ENCODE peak calls at places on chromosome 22, in nine cellular contexts. U is dorsolateral prefrontal cortex, Q is coronary artery, E is AG04449, T is upper lobe of left lung, M is heart right ventricle, W is tibial artery, K is cardiac fibroblast, R is HFF-Myc. S is an unnamed sample.

GRCh38 chr22:49021926-49022815 is 805.5 kb downstream of the BRD1 start:
- DNase-seq in U (peak), Q (peak), E (no peak), T (peak), M (no peak), W (peak), K (no peak), R (no peak), S (no peak)

GRCh38 chr22:45318168-45318557 is 8.4 kb downstream of the FAM118A start:
- DNase-seq in U (no peak), Q (peak), E (peak), T (no peak), M (peak), W (peak), K (peak), R (peak), S (no peak)

GRCh38 chr22:35480143-35480542 is 60.5 kb upstream of the RASD2 start:
- DNase-seq in U (no peak), Q (no peak), E (no peak), T (no peak), M (no peak), W (peak), K (no peak), R (no peak), S (no peak)

GRCh38 chr22:22857607-22858558 is 29.7 kb upstream of the IGLL5 start:
- DNase-seq in U (no peak), Q (no peak), E (no peak), T (no peak), M (no peak), W (no peak), K (no peak), R (no peak), S (no peak)

GRCh38 chr22:25023879-25024278 is 71.4 kb downstream of the KIAA1671 start:
- DNase-seq in U (no peak), Q (no peak), E (no peak), T (no peak), M (no peak), W (no peak), K (no peak), R (no peak), S (no peak)

GRCh38 chr22:37733625-37734401 is 37.0 kb downstream of the TRIOBP start:
- DNase-seq in U (no peak), Q (no peak), E (no peak), T (no peak), M (no peak), W (no peak), K (no peak), R (no peak), S (no peak)

GRCh38 chr22:41939981-41940852 is 6.7 kb downstream of the CENPM start:
- DNase-seq in U (no peak), Q (no peak), E (no peak), T (no peak), M (no peak), W (no peak), K (no peak), R (no peak), S (no peak)

GRCh38 chr22:19527321-19527721 is 3.1 kb upstream of the CLDN5 start:
- DNase-seq in U (no peak), Q (no peak), E (no peak), T (no peak), M (no peak), W (peak), K (no peak), R (no peak), S (no peak)

GRCh38 chr22:36048911-36049677 is 20.5 kb upstream of the RBFOX2 start:
- DNase-seq in U (no peak), Q (no peak), E (no peak), T (no peak), M (no peak), W (no peak), K (peak), R (no peak), S (no peak)

GRCh38 chr22:30906946-30907345 is 61.6 kb downstream of the MORC2 start:
- DNase-seq in U (no peak), Q (no peak), E (no peak), T (no peak), M (no peak), W (peak), K (no peak), R (no peak), S (peak)

GRCh38 chr22:32818446-32819115 is 17.1 kb downstream of the TIMP3 start:
- DNase-seq in U (no peak), Q (no peak), E (no peak), T (no peak), M (no peak), W (peak), K (no peak), R (no peak), S (no peak)

GRCh38 chr22:17119481-17120202 is 1.5 kb downstream of the TMEM121B start:
- DNase-seq in U (peak), Q (no peak), E (no peak), T (peak), M (no peak), W (no peak), K (peak), R (no peak), S (no peak)

GRCh38 chr22:49933236-49933921 is 14.9 kb downstream of the CRELD2 start:
- DNase-seq in U (peak), Q (no peak), E (no peak), T (peak), M (no peak), W (no peak), K (no peak), R (no peak), S (no peak)

GRCh38 chr22:33000342-33001280 is 57.6 kb downstream of the SYN3 start:
- DNase-seq in U (no peak), Q (no peak), E (no peak), T (peak), M (peak), W (no peak), K (peak), R (peak), S (peak)

GRCh38 chr22:47124451-47124881 is 362.0 kb downstream of the TBC1D22A start:
- DNase-seq in U (peak), Q (no peak), E (no peak), T (no peak), M (no peak), W (no peak), K (no peak), R (no peak), S (no peak)

GRCh38 chr22:28885939-28886338 is 2.6 kb downstream of the ZNRF3 start:
- DNase-seq in U (no peak), Q (no peak), E (no peak), T (no peak), M (no peak), W (no peak), K (no peak), R (no peak), S (no peak)
- TF ChIP-seq CTCF in U (no peak), Q (no peak), E (no peak), T (no peak), M (no peak), W (no peak), K (no peak), R (no peak), S (no peak)

DNA sequence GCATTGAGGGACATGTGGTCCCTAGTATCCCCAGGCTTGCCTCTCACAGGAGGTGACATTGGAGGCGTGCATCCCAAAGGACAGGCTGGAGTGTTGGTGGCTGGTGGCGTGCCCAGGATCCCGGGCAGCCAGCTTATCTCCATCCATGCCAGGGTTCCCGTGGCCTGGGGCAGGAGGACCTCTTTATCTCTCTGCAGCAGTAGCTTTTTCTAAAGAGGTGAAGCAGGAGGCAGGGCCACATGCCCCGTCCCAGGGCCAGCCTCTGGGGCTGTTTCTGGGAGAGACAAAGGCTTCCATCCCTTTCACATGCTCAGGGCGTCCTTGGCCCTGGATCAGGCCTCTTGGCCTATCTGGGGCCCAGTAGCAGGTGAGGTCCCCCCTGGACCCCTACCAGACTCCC is 19.7 kb downstream of the PARVG start:
- DNase-seq in U (no peak), Q (no peak), E (no peak), T (no peak), M (no peak), W (no peak), K (no peak), R (no peak), S (no peak)
- TF ChIP-seq CTCF in U (no peak), Q (no peak), E (no peak), T (no peak), M (no peak), W (no peak), K (no peak), R (no peak), S (no peak)

GRCh38 chr22:39517470-39517869 is 2.9 kb upstream of the ATF4 start:
- DNase-seq in U (no peak), Q (no peak), E (no peak), T (no peak), M (no peak), W (no peak), K (no peak), R (no peak), S (no peak)

GRCh38 chr22:39513791-39514190 is 6.6 kb upstream of the ATF4 start:
- DNase-seq in U (no peak), Q (no peak), E (no peak), T (no peak), M (no peak), W (no peak), K (no peak), R (no peak), S (no peak)

GRCh38 chr22:39512026-39512425 is 8.3 kb upstream of the ATF4 start:
- DNase-seq in U (no peak), Q (no peak), E (no peak), T (no peak), M (no peak), W (no peak), K (no peak), R (no peak), S (no peak)

GRCh38 chr22:39515266-39516050 is 4.9 kb upstream of the ATF4 start:
- DNase-seq in U (no peak), Q (peak), E (no peak), T (no peak), M (no peak), W (no peak), K (no peak), R (no peak), S (no peak)

GRCh38 chr22:39514373-39514973 is 5.9 kb upstream of the ATF4 start:
- DNase-seq in U (no peak), Q (peak), E (no peak), T (no peak), M (peak), W (no peak), K (peak), R (no peak), S (no peak)
- TF ChIP-seq CTCF in U (peak), Q (peak), E (peak), T (peak), M (peak), W (peak), K (peak), R (peak), S (peak)

DNA sequence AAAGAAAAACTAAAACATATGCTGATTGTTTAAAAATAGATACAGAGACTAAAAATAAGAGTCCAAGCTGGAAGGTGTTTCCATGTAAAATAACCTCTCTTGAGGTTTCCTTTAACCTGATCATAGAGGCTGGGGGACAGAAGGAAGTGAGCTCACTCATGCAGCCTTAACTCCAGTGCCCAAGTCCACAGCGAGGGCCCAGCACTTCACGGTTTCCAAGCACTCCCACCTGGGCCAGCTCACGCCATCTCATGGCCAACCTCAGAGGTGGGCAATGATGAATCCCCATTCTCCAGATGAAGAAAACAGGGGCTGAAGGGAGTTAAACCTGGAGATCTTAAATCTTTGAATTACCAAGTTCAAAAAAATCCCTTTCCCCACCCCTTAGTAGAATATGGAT is 14.9 kb upstream of the TFIP11 start:
- DNase-seq in U (no peak), Q (no peak), E (no peak), T (no peak), M (no peak), W (no peak), K (no peak), R (no peak), S (no peak)
- TF ChIP-seq CTCF in U (no peak), Q (no peak), E (no peak), T (no peak), M (no peak), W (no peak), K (no peak), R (no peak), S (no peak)